ENCODE peak calls at places on chromosome 11, in five cellular contexts. S, R, F, N and L are unnamed samples.

GRCh38 chr11:9664276-9665171 is 647 bp downstream of the SWAP70 start:
- DNase-seq in S (peak), R (no peak), F (peak), N (peak), L (peak)

GRCh38 chr11:60847281-60847680 is 5.4 kb downstream of the CCDC86 start:
- DNase-seq in S (no peak), R (no peak), F (no peak), N (no peak), L (no peak)

GRCh38 chr11:36976740-36977139 is 378.7 kb upstream of the RAG2 start:
- DNase-seq in S (no peak), R (no peak), F (no peak), N (no peak), L (no peak)

GRCh38 chr11:106456651-106457050 is 379.2 kb downstream of the AASDHPPT start:
- DNase-seq in S (no peak), R (no peak), F (no peak), N (no peak), L (no peak)

GRCh38 chr11:125062931-125063428 is at the start of gene SLC37A2:
- DNase-seq in S (no peak), R (peak), F (peak), N (peak), L (peak)

GRCh38 chr11:128026596-128026995 is 560.8 kb downstream of the ETS1 start:
- DNase-seq in S (no peak), R (no peak), F (peak), N (no peak), L (peak)

GRCh38 chr11:77083553-77084245 is 16.9 kb downstream of the CAPN5 start:
- DNase-seq in S (no peak), R (no peak), F (no peak), N (peak), L (no peak)

GRCh38 chr11:37504925-37505324 is 906.9 kb upstream of the RAG2 start:
- DNase-seq in S (no peak), R (no peak), F (no peak), N (no peak), L (peak)

GRCh38 chr11:66547662-66548009 is 933 bp downstream of the ACTN3 start:
- DNase-seq in S (no peak), R (no peak), F (no peak), N (no peak), L (no peak)

GRCh38 chr11:11555228-11555627 is 66.6 kb downstream of the GALNT18 start:
- DNase-seq in S (no peak), R (no peak), F (no peak), N (peak), L (no peak)

GRCh38 chr11:69120096-69120875 is 35.4 kb upstream of the SMIM38 start:
- DNase-seq in S (no peak), R (no peak), F (no peak), N (no peak), L (no peak)

GRCh38 chr11:116263020-116263419 is 509.8 kb downstream of the BUD13 start:
- DNase-seq in S (no peak), R (no peak), F (no peak), N (no peak), L (no peak)

GRCh38 chr11:7690648-7691047 is 15.6 kb downstream of the OVCH2 start:
- DNase-seq in S (no peak), R (no peak), F (no peak), N (no peak), L (no peak)

GRCh38 chr11:128171496-128171895 is 415.9 kb downstream of the ETS1 start:
- DNase-seq in S (no peak), R (no peak), F (peak), N (no peak), L (no peak)

GRCh38 chr11:3107608-3108182 is 50.5 kb upstream of the CARS1 start:
- DNase-seq in S (peak), R (no peak), F (no peak), N (peak), L (no peak)

GRCh38 chr11:47296045-47296444 is 26.1 kb downstream of the MADD start:
- DNase-seq in S (no peak), R (no peak), F (no peak), N (no peak), L (no peak)

GRCh38 chr11:77410076-77410827 is 63.6 kb downstream of the PAK1 start:
- DNase-seq in S (no peak), R (no peak), F (no peak), N (no peak), L (no peak)

GRCh38 chr11:43359432-43359818 is 705 bp downstream of the TTC17 start:
- DNase-seq in S (no peak), R (peak), F (peak), N (no peak), L (no peak)

GRCh38 chr11:2257023-2257700 is 13.2 kb downstream of the ASCL2 start:
- DNase-seq in S (no peak), R (no peak), F (no peak), N (peak), L (no peak)

GRCh38 chr11:126352934-126353801 is 2.3 kb upstream of the ST3GAL4 start:
- DNase-seq in S (no peak), R (peak), F (peak), N (no peak), L (peak)

GRCh38 chr11:35227551-35228341 is 88.8 kb downstream of the CD44 start:
- DNase-seq in S (no peak), R (no peak), F (no peak), N (no peak), L (no peak)

GRCh38 chr11:38191101-38191500 is 1593.1 kb upstream of the RAG2 start:
- DNase-seq in S (no peak), R (no peak), F (no peak), N (no peak), L (no peak)

GRCh38 chr11:86816251-86816726 is 15.9 kb downstream of the PRSS23 start:
- DNase-seq in S (peak), R (no peak), F (peak), N (no peak), L (no peak)

GRCh38 chr11:81359476-81359875 is 1374.2 kb downstream of the FAM181B start:
- DNase-seq in S (no peak), R (no peak), F (no peak), N (no peak), L (no peak)

GRCh38 chr11:8610532-8611116 is 16.6 kb upstream of the STK33 start:
- DNase-seq in S (no peak), R (no peak), F (peak), N (no peak), L (no peak)

GRCh38 chr11:127890026-127890611 is 697.2 kb downstream of the ETS1 start:
- DNase-seq in S (no peak), R (no peak), F (no peak), N (no peak), L (no peak)

GRCh38 chr11:101583180-101584128 is at the start of gene TRPC6:
- DNase-seq in S (peak), R (no peak), F (no peak), N (no peak), L (no peak)

GRCh38 chr11:85464283-85464682 is 162.9 kb downstream of the DLG2 start:
- DNase-seq in S (no peak), R (no peak), F (no peak), N (no peak), L (no peak)

GRCh38 chr11:115660072-115660805 is 156.0 kb upstream of the CADM1 start:
- DNase-seq in S (no peak), R (no peak), F (no peak), N (no peak), L (no peak)

GRCh38 chr11:6757373-6757967 is 14.3 kb downstream of the OR2AG2 start:
- DNase-seq in S (peak), R (no peak), F (peak), N (peak), L (peak)

GRCh38 chr11:75760243-75760642 is 8.3 kb upstream of the DGAT2 start:
- DNase-seq in S (no peak), R (no peak), F (no peak), N (no peak), L (no peak)

GRCh38 chr11:3195251-3196160 is 23.1 kb downstream of the MRGPRG start:
- DNase-seq in S (no peak), R (no peak), F (peak), N (no peak), L (no peak)

GRCh38 chr11:40129276-40129675 is 1330.2 kb downstream of the LRRC4C start:
- DNase-seq in S (no peak), R (no peak), F (no peak), N (no peak), L (no peak)

GRCh38 chr11:130312046-130312445 is 2.7 kb downstream of the ZBTB44 start:
- DNase-seq in S (no peak), R (no peak), F (no peak), N (no peak), L (no peak)

GRCh38 chr11:130313383-130314183 is 1.1 kb downstream of the ZBTB44 start:
- DNase-seq in S (no peak), R (no peak), F (peak), N (no peak), L (no peak)

GRCh38 chr11:130315354-130315970 is 745 bp upstream of the ZBTB44 start:
- DNase-seq in S (peak), R (no peak), F (no peak), N (peak), L (no peak)

GRCh38 chr11:130314184-130314748 is 451 bp downstream of the ZBTB44 start:
- DNase-seq in S (peak), R (no peak), F (peak), N (peak), L (peak)

GRCh38 chr11:130314749-130315285 is at the start of gene ZBTB44:
- DNase-seq in S (peak), R (peak), F (peak), N (peak), L (peak)
- TF ChIP-seq POLR2A in S (peak), R (peak), F (peak), N (no peak), L (no peak)

GRCh38 chr11:119091966-119092879 is 7.5 kb downstream of the HMBS start:
- DNase-seq in S (no peak), R (no peak), F (no peak), N (no peak), L (no peak)
- TF ChIP-seq POLR2A in S (no peak), R (no peak), F (no peak), N (no peak), L (no peak)

GRCh38 chr11:65421204-65422103 is 1.1 kb upstream of the NEAT1 start:
- DNase-seq in S (peak), R (no peak), F (peak), N (peak), L (peak)
- TF ChIP-seq POLR2A in S (peak), R (peak), F (peak), N (no peak), L (peak)

DNA sequence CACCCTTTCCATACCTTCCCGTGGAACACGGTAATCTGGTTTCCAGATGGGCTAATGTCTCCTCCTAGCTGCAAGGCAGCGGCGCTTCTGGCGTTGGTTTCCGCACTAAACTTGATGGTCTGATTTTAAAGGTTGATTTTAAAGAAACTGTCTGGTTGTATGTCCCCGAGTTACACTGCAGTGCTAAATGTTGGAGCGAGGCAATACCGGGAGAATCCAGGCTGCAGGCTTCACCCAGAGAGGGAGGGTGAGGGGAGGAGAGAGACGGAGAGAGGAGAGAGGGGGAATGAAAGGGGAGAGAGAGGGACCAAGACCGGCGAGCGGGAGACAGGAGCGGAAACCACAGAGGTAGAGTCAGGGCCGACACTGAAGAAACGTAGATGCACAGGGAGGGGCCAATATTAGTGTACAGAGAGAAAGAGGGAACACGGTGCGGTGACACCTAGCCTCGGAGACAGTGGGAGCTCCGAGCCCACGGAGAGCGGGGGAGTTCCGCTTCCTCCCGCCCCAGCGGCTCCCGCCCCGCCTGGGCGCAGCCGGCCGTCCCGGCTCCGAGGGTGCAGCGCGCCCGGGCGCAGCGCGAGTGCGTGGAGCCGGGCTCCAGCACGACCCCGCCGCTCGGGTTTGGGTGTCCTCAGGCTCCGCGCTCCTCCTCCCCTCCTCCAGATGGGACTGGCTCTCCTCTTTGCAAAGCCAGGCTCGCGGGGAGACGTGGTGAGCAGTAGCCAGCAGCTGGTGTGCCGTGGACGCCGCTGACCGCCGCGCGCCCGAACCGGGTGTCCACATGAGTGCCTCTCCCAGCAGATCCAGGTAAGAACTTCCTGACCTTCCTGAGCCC is 71.9 kb upstream of the GRAMD1B start:
- DNase-seq in S (no peak), R (peak), F (no peak), N (no peak), L (no peak)
- TF ChIP-seq POLR2A in S (no peak), R (peak), F (no peak), N (no peak), L (no peak)